ENCODE peak calls at places on chromosomes 16 and 17, in five cellular contexts. V is A549, Q is SK-N-SH, H is IMR-90, N is GM12878. R is an unnamed sample.

GRCh38 chr17:73657473-73658116 is 13.3 kb upstream of the SDK2 start:
- DNase-seq in H (no peak), V (peak), Q (peak), N (no peak), R (peak)

GRCh38 chr17:46772013-46772878 is 46.2 kb downstream of the WNT3 start:
- DNase-seq in N (no peak), H (no peak), V (peak), Q (no peak), R (peak)

GRCh38 chr17:82909322-82909904 is 69.6 kb upstream of the ZNF750 start:
- DNase-seq in V (no peak), N (no peak), Q (no peak), H (no peak), R (no peak)

GRCh38 chr17:5630434-5630833 is 46.1 kb upstream of the NLRP1 start:
- DNase-seq in N (no peak), Q (no peak), H (peak), V (no peak), R (no peak)

GRCh38 chr16:10565167-10565566 is 15.2 kb downstream of the EMP2 start:
- DNase-seq in H (peak), N (no peak), V (no peak), Q (no peak), R (no peak)

GRCh38 chr16:82082543-82083244 is 47.6 kb downstream of the HSD17B2 start:
- DNase-seq in N (no peak), Q (no peak), H (peak), V (no peak), R (no peak)

GRCh38 chr17:28227278-28228108 is 91.5 kb upstream of the TMEM97 start:
- DNase-seq in Q (peak), H (no peak), N (no peak), V (peak), R (no peak)

GRCh38 chr17:54261465-54261864 is 438.7 kb downstream of the KIF2B start:
- DNase-seq in H (no peak), Q (no peak), N (no peak), V (no peak), R (no peak)

GRCh38 chr16:56262148-56262878 is 71.0 kb downstream of the GNAO1 start:
- DNase-seq in H (no peak), N (no peak), Q (no peak), V (no peak), R (peak)

GRCh38 chr17:57905875-57906455 is 49.2 kb downstream of the CUEDC1 start:
- DNase-seq in Q (no peak), V (no peak), N (peak), H (no peak), R (no peak)

GRCh38 chr17:57903961-57904360 is 51.3 kb downstream of the CUEDC1 start:
- DNase-seq in V (no peak), H (no peak), Q (no peak), N (no peak), R (no peak)

GRCh38 chr17:57902117-57902799 is 52.4 kb upstream of the MRPS23 start:
- DNase-seq in H (no peak), Q (no peak), V (no peak), N (peak), R (no peak)

GRCh38 chr17:57900991-57901743 is 51.3 kb upstream of the MRPS23 start:
- DNase-seq in V (no peak), N (no peak), H (no peak), Q (no peak), R (no peak)

GRCh38 chr17:57902800-57903759 is 52.1 kb downstream of the CUEDC1 start:
- DNase-seq in V (peak), N (peak), H (peak), Q (no peak), R (no peak)
- TF ChIP-seq USF2 in V (no peak), N (no peak), H (no peak), Q (no peak), R (no peak)

DNA sequence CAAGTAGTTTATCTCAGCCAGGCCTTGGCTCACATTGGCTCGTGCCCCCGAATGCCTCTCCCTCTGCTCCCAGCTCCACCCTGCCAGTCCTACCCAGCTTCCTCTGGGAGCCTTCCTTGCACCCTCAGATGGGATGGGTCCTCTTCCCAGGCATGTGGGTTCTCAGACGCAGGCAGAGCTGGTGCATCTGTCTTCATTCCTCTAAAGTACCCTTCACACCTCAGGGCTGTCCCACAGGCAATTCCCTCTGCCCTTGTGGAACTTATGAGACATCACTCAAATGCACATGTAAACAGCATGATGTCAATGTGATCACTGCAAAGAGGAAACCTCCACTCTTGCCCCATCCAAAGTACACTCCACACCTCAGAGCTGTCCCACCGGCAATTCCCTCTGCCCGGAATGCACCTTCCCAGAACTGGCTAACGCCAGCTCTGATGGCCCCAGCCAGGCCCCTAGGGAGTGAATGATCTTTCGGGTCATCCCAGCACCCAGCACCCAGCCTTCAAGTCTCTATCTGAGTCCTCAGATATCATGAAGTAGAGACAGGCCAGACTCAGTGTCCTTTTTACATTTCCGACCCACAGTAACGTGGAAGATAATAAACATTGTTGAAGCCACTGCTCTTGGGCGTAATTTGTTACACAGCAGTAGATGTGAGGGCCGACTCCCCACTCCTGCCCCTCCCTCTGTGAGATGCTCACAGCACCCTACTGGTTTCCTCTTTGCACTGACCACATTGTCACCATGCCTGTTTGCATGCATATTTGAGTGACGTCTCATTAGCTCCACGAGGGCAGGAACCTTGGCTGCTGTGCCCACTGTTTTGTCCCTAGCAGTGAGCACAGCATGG is 85.4 kb downstream of the N4BP1 start:
- DNase-seq in Q (no peak), H (no peak), N (no peak), V (no peak), R (no peak)
- TF ChIP-seq RCOR1 in Q (no peak), H (no peak), N (no peak), V (no peak), R (no peak)

GRCh38 chr16:89112377-89113151 is 18.9 kb downstream of the ACSF3 start:
- DNase-seq in H (no peak), Q (no peak), N (no peak), V (no peak), R (no peak)
- TF ChIP-seq USF2 in H (no peak), Q (no peak), N (no peak), V (no peak), R (no peak)

DNA sequence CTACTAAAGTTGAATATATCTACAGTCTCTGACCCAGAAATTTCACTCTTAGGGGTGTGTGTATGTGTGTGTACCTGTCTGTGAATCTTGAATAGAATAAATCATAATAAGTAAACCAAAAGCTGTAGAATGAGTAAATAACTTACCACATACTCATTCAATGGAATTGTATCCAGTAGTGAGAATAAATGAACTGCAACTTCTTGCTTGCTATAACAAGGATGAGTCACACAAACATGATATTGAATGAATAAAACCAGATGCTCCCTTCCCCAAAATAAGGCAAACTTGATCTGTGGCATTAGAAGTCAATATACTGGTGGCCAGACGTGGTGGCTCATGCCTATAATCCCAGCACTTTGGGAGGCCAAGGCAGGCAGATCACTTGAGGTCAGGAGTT is 259.8 kb upstream of the MON1B start:
- DNase-seq in V (no peak), H (peak), Q (no peak), N (no peak), R (no peak)
- TF ChIP-seq RCOR1 in V (no peak), H (no peak), Q (no peak), N (no peak), R (no peak)

DNA sequence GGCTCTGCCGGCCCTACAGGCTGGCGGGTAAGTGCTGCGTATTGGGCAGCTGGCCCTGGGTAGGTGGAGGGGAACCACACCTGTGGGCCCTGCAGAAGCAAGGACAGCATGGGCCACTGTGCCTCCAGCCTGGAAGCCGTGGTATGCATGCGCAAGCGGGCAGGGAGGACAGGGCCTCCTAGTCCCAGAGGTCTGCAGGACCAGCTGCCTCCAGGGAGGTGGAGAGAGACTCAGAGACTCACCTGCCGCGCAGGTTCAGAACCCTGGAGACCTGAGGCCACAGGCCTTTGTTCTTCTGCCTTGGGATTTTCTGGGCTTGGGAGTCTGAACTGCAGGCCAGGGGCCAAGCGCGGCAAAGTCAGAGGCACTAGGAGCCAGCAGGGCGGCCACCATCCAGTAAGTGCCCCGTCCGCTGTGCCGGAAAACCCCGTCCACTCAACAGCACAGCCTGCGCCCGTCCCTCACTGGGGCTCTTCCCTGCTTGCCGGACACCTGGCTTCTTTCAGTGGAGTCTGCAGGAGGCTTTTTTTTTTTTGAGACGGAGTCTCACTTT is 8.8 kb upstream of the RAB40C start:
- DNase-seq in Q (no peak), N (no peak), H (no peak), V (no peak), R (no peak)
- TF ChIP-seq USF2 in Q (no peak), N (no peak), H (no peak), V (no peak), R (no peak)

GRCh38 chr17:68034452-68034776 is 1.1 kb upstream of the KPNA2 start:
- DNase-seq in H (no peak), V (no peak), Q (no peak), N (no peak), R (no peak)

GRCh38 chr17:68035523-68036303 is at the start of gene KPNA2:
- DNase-seq in Q (peak), H (peak), V (peak), N (peak), R (peak)

GRCh38 chr17:68036304-68037147 is 991 bp downstream of the KPNA2 start:
- DNase-seq in H (peak), N (no peak), V (no peak), Q (no peak), R (no peak)

GRCh38 chr17:68033636-68034451 is 1.7 kb upstream of the KPNA2 start:
- DNase-seq in H (peak), N (no peak), V (peak), Q (peak), R (peak)

GRCh38 chr17:68035131-68035522 is 408 bp upstream of the KPNA2 start:
- DNase-seq in Q (no peak), N (no peak), H (no peak), V (peak), R (no peak)
- TF ChIP-seq RCOR1 in Q (no peak), N (no peak), H (no peak), V (no peak), R (no peak)

DNA sequence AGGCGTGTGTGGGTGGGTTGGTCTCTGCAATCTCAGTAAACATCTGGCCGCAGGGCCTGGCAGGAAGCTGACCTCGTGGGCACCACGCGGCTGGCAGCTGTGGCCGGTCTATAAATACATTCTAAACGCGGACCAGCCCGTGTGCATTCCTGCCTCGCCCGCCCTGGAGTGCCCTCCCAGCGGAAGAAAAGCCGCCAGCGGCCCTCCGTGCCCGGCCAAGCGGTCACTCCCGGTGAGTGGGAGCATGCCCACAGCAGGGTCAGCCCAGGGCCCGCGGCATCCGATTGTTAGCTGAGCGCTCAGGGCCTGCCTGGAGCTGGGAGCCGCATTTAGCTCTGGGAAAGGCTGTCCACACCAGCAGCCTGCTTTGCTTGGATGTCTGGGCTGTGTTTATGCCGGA is 10.3 kb downstream of the ZNF469 start:
- DNase-seq in V (no peak), H (no peak), N (no peak), Q (no peak), R (no peak)
- TF ChIP-seq USF2 in V (no peak), H (no peak), N (no peak), Q (no peak), R (no peak)

R was measured in K562.